ENCODE peak calls at places on chromosomes 16 and 17, in six cellular contexts. O is activated naive CD4-positive, alpha-beta T cell; E is CD4-positive, alpha-beta memory T cell; Y is stimulated activated naive CD4-positive, alpha-beta T cell; N is NCI-H446 treated with DMSO at 0.1 percent for 48 hours; Z is putamen. D is an unnamed sample.

GRCh38 chr17:77593081-77593480 is 365.4 kb upstream of the TNRC6C start:
- DNase-seq in Y (no peak), E (no peak), O (no peak), N (no peak), Z (no peak), D (no peak)

GRCh38 chr16:51465026-51465425 is 314.0 kb upstream of the SALL1 start:
- DNase-seq in Y (no peak), O (no peak), E (no peak), N (no peak), Z (no peak), D (no peak)

GRCh38 chr17:75268931-75269330 is 2.1 kb downstream of the MIF4GD start:
- DNase-seq in E (no peak), N (no peak), O (no peak), Z (no peak), Y (no peak), D (no peak)

GRCh38 chr16:50178397-50179018 is 25.4 kb downstream of the TENT4B start:
- DNase-seq in O (no peak), E (no peak), N (no peak), Z (no peak), Y (no peak), D (no peak)

GRCh38 chr17:14737984-14738651 is 437.2 kb downstream of the HS3ST3B1 start:
- DNase-seq in Z (no peak), Y (no peak), E (no peak), N (no peak), O (no peak), D (no peak)

GRCh38 chr17:79852748-79853147 is 13.5 kb upstream of the CBX4 start:
- DNase-seq in Y (no peak), Z (no peak), E (no peak), N (no peak), O (no peak), D (no peak)

GRCh38 chr17:40075216-40076100 is 12.7 kb downstream of the THRA start:
- DNase-seq in E (peak), Z (peak), Y (peak), N (peak), O (peak), D (peak)

GRCh38 chr16:9946022-9946720 is 236.1 kb downstream of the GRIN2A start:
- DNase-seq in Z (no peak), E (no peak), Y (no peak), O (no peak), N (no peak), D (no peak)

GRCh38 chr17:62950067-62950466 is 16.0 kb upstream of the TANC2 start:
- DNase-seq in E (no peak), Y (no peak), O (no peak), N (peak), Z (no peak), D (no peak)

GRCh38 chr17:68101075-68101991 is 65.8 kb downstream of the KPNA2 start:
- DNase-seq in Z (peak), Y (peak), E (peak), N (peak), O (peak), D (peak)

GRCh38 chr17:3558603-3559269 is 1.1 kb upstream of the TRPV3 start:
- DNase-seq in Z (no peak), Y (no peak), N (no peak), O (no peak), E (peak), D (peak)

GRCh38 chr16:2524339-2524938 is 4.3 kb downstream of the AMDHD2 start:
- DNase-seq in Z (no peak), Y (no peak), E (no peak), N (no peak), O (no peak), D (no peak)

GRCh38 chr17:75159196-75160031 is 5.1 kb upstream of the JPT1 start:
- DNase-seq in E (no peak), Y (no peak), Z (no peak), O (no peak), N (no peak), D (no peak)

GRCh38 chr17:52384695-52385094 is 226.2 kb upstream of the CA10 start:
- DNase-seq in Y (no peak), N (no peak), O (no peak), E (no peak), Z (no peak), D (no peak)

GRCh38 chr17:12859520-12859919 is 70.2 kb downstream of the ARHGAP44 start:
- DNase-seq in O (no peak), Y (no peak), Z (peak), E (no peak), N (no peak), D (no peak)

GRCh38 chr17:64647817-64648216 is 14.3 kb downstream of the SMURF2 start:
- DNase-seq in Y (no peak), N (no peak), E (no peak), Z (no peak), O (no peak), D (no peak)

GRCh38 chr16:85253127-85253941 is 141.1 kb upstream of the CIBAR2 start:
- DNase-seq in Z (no peak), E (peak), N (peak), O (peak), Y (peak), D (peak)

GRCh38 chr16:89536886-89537548 is 23.5 kb upstream of the RPL13 start:
- DNase-seq in O (no peak), N (no peak), Y (no peak), Z (peak), E (no peak), D (no peak)

GRCh38 chr17:33520404-33521032 is 227.4 kb upstream of the ASIC2 start:
- DNase-seq in Y (no peak), Z (no peak), E (no peak), N (no peak), O (no peak), D (peak)

GRCh38 chr16:76932541-76933211 is 258.3 kb upstream of the MON1B start:
- DNase-seq in E (no peak), Z (no peak), N (no peak), O (no peak), Y (no peak), D (no peak)

GRCh38 chr16:70601576-70602575 is 44.5 kb upstream of the IL34 start:
- DNase-seq in E (no peak), Z (no peak), O (no peak), Y (no peak), N (no peak), D (no peak)

GRCh38 chr17:44781553-44782348 is 23.0 kb downstream of the ADAM11 start:
- DNase-seq in N (no peak), Y (no peak), E (no peak), O (no peak), Z (no peak), D (no peak)

GRCh38 chr16:28058839-28059589 is 4.5 kb downstream of the GSG1L start:
- DNase-seq in Y (no peak), N (no peak), Z (no peak), E (no peak), O (no peak), D (peak)